ENCODE peak calls at places on chromosomes 3 and 15, in nine cellular contexts. One of them, this sample, is unnamed.
A peak's percentile ranks its signal among the peaks of the same experiment; 100 is the strongest.

GRCh38 chr3:19920401-19921075 is 13.5 kb downstream of the EFHB start:
- DNase-seq in Ammon's horn: no peak
- DNase-seq in stimulated activated CD4-positive, alpha-beta T cell treated with anti-CD3 and anti-CD28 coated beads, Interleukin-2, amount 100 ng/mL, for 48 hours: no peak
- DNase-seq in Calu3: no peak
- DNase-seq in amygdala: no peak
- DNase-seq in nephron progenitor cell: no peak
- DNase-seq in heart right ventricle: no peak
- DNase-seq in GM13976: no peak
- DNase-seq in OCI-LY7: no peak
- DNase-seq in this sample: no peak

GRCh38 chr3:37580237-37580636 is 281.4 kb upstream of the CTDSPL start:
- DNase-seq in Calu3: no peak
- DNase-seq in OCI-LY7: no peak
- DNase-seq in heart right ventricle: peak; percentile 59
- DNase-seq in GM13976: no peak
- DNase-seq in nephron progenitor cell: no peak
- DNase-seq in stimulated activated CD4-positive, alpha-beta T cell treated with anti-CD3 and anti-CD28 coated beads, Interleukin-2, amount 100 ng/mL, for 48 hours: no peak
- DNase-seq in amygdala: no peak
- DNase-seq in Ammon's horn: no peak
- DNase-seq in this sample: no peak

GRCh38 chr3:38454884-38455638 is 1.4 kb downstream of the ACVR2B start:
- DNase-seq in heart right ventricle: peak; percentile 76
- DNase-seq in Calu3: peak; percentile 83
- DNase-seq in amygdala: peak; percentile 56
- DNase-seq in stimulated activated CD4-positive, alpha-beta T cell treated with anti-CD3 and anti-CD28 coated beads, Interleukin-2, amount 100 ng/mL, for 48 hours: peak; percentile 24
- DNase-seq in GM13976: peak; percentile 63
- DNase-seq in Ammon's horn: peak; percentile 58
- DNase-seq in nephron progenitor cell: peak; percentile 92
- DNase-seq in OCI-LY7: peak; percentile 56
- DNase-seq in this sample: peak; percentile 38

GRCh38 chr3:10189557-10190374 is 25.0 kb downstream of the IRAK2 start:
- DNase-seq in nephron progenitor cell: no peak
- DNase-seq in heart right ventricle: peak; percentile 86
- DNase-seq in Calu3: peak; percentile 86
- DNase-seq in Ammon's horn: peak; percentile 97
- DNase-seq in stimulated activated CD4-positive, alpha-beta T cell treated with anti-CD3 and anti-CD28 coated beads, Interleukin-2, amount 100 ng/mL, for 48 hours: peak; percentile 16
- DNase-seq in OCI-LY7: peak; percentile 51
- DNase-seq in GM13976: no peak
- DNase-seq in amygdala: peak; percentile 79
- DNase-seq in this sample: peak; percentile 98

GRCh38 chr3:188780188-188781147 is 391.3 kb upstream of the TPRG1 start:
- DNase-seq in heart right ventricle: no peak
- DNase-seq in Ammon's horn: peak; percentile 56
- DNase-seq in GM13976: no peak
- DNase-seq in amygdala: no peak
- DNase-seq in nephron progenitor cell: no peak
- DNase-seq in Calu3: no peak
- DNase-seq in OCI-LY7: no peak
- DNase-seq in stimulated activated CD4-positive, alpha-beta T cell treated with anti-CD3 and anti-CD28 coated beads, Interleukin-2, amount 100 ng/mL, for 48 hours: no peak
- DNase-seq in this sample: peak; percentile 5

GRCh38 chr3:33250712-33251111 is 26.5 kb upstream of the FBXL2 start:
- DNase-seq in GM13976: no peak
- DNase-seq in heart right ventricle: no peak
- DNase-seq in amygdala: no peak
- DNase-seq in stimulated activated CD4-positive, alpha-beta T cell treated with anti-CD3 and anti-CD28 coated beads, Interleukin-2, amount 100 ng/mL, for 48 hours: no peak
- DNase-seq in Calu3: no peak
- DNase-seq in OCI-LY7: no peak
- DNase-seq in nephron progenitor cell: no peak
- DNase-seq in Ammon's horn: no peak
- DNase-seq in this sample: no peak

GRCh38 chr15:77980094-77980493 is 97.4 kb downstream of the TBC1D2B start:
- DNase-seq in Calu3: no peak
- DNase-seq in amygdala: no peak
- DNase-seq in GM13976: no peak
- DNase-seq in heart right ventricle: no peak
- DNase-seq in OCI-LY7: no peak
- DNase-seq in Ammon's horn: no peak
- DNase-seq in nephron progenitor cell: no peak
- DNase-seq in stimulated activated CD4-positive, alpha-beta T cell treated with anti-CD3 and anti-CD28 coated beads, Interleukin-2, amount 100 ng/mL, for 48 hours: no peak
- DNase-seq in this sample: no peak

GRCh38 chr3:20575153-20575552 is 389.1 kb upstream of the SGO1 start:
- DNase-seq in stimulated activated CD4-positive, alpha-beta T cell treated with anti-CD3 and anti-CD28 coated beads, Interleukin-2, amount 100 ng/mL, for 48 hours: no peak
- DNase-seq in GM13976: no peak
- DNase-seq in nephron progenitor cell: no peak
- DNase-seq in Calu3: no peak
- DNase-seq in amygdala: no peak
- DNase-seq in Ammon's horn: no peak
- DNase-seq in OCI-LY7: no peak
- DNase-seq in heart right ventricle: no peak
- DNase-seq in this sample: no peak

GRCh38 chr3:111903067-111903511 is 44.0 kb downstream of the PHLDB2 start:
- DNase-seq in GM13976: no peak
- DNase-seq in Calu3: peak; percentile 27
- DNase-seq in OCI-LY7: no peak
- DNase-seq in Ammon's horn: no peak
- DNase-seq in nephron progenitor cell: no peak
- DNase-seq in amygdala: no peak
- DNase-seq in heart right ventricle: no peak
- DNase-seq in stimulated activated CD4-positive, alpha-beta T cell treated with anti-CD3 and anti-CD28 coated beads, Interleukin-2, amount 100 ng/mL, for 48 hours: no peak
- DNase-seq in this sample: no peak

GRCh38 chr15:68620721-68621528 is 42.1 kb downstream of the CORO2B start:
- DNase-seq in Calu3: no peak
- DNase-seq in stimulated activated CD4-positive, alpha-beta T cell treated with anti-CD3 and anti-CD28 coated beads, Interleukin-2, amount 100 ng/mL, for 48 hours: no peak
- DNase-seq in amygdala: peak; percentile 80
- DNase-seq in GM13976: no peak
- DNase-seq in heart right ventricle: peak; percentile 82
- DNase-seq in Ammon's horn: peak; percentile 95
- DNase-seq in nephron progenitor cell: no peak
- DNase-seq in OCI-LY7: no peak
- DNase-seq in this sample: no peak

GRCh38 chr3:108239082-108239481 is 16.9 kb upstream of the IFT57 start:
- DNase-seq in nephron progenitor cell: no peak
- DNase-seq in GM13976: no peak
- DNase-seq in heart right ventricle: no peak
- DNase-seq in stimulated activated CD4-positive, alpha-beta T cell treated with anti-CD3 and anti-CD28 coated beads, Interleukin-2, amount 100 ng/mL, for 48 hours: no peak
- DNase-seq in Calu3: no peak
- DNase-seq in OCI-LY7: no peak
- DNase-seq in Ammon's horn: no peak
- DNase-seq in amygdala: no peak
- DNase-seq in this sample: no peak

GRCh38 chr15:89936793-89937265 is 24.1 kb upstream of the ARPIN start:
- DNase-seq in Ammon's horn: no peak
- DNase-seq in amygdala: no peak
- DNase-seq in OCI-LY7: no peak
- DNase-seq in heart right ventricle: no peak
- DNase-seq in nephron progenitor cell: no peak
- DNase-seq in stimulated activated CD4-positive, alpha-beta T cell treated with anti-CD3 and anti-CD28 coated beads, Interleukin-2, amount 100 ng/mL, for 48 hours: no peak
- DNase-seq in Calu3: no peak
- DNase-seq in GM13976: no peak
- DNase-seq in this sample: no peak

GRCh38 chr15:38623744-38624143 is 59.1 kb upstream of the RASGRP1 start:
- DNase-seq in heart right ventricle: peak; percentile 29
- DNase-seq in GM13976: no peak
- DNase-seq in nephron progenitor cell: no peak
- DNase-seq in OCI-LY7: no peak
- DNase-seq in Calu3: no peak
- DNase-seq in Ammon's horn: no peak
- DNase-seq in stimulated activated CD4-positive, alpha-beta T cell treated with anti-CD3 and anti-CD28 coated beads, Interleukin-2, amount 100 ng/mL, for 48 hours: no peak
- DNase-seq in amygdala: no peak
- DNase-seq in this sample: no peak

GRCh38 chr3:165669502-165669901 is 167.7 kb downstream of the BCHE start:
- DNase-seq in nephron progenitor cell: no peak
- DNase-seq in amygdala: no peak
- DNase-seq in GM13976: no peak
- DNase-seq in heart right ventricle: no peak
- DNase-seq in Ammon's horn: no peak
- DNase-seq in OCI-LY7: no peak
- DNase-seq in Calu3: no peak
- DNase-seq in stimulated activated CD4-positive, alpha-beta T cell treated with anti-CD3 and anti-CD28 coated beads, Interleukin-2, amount 100 ng/mL, for 48 hours: no peak
- DNase-seq in this sample: no peak

GRCh38 chr15:89912145-89912673 is 543 bp downstream of the ARPIN start:
- DNase-seq in nephron progenitor cell: peak; percentile 50
- DNase-seq in Ammon's horn: peak; percentile 31
- DNase-seq in amygdala: no peak
- DNase-seq in GM13976: no peak
- DNase-seq in Calu3: peak; percentile 51
- DNase-seq in stimulated activated CD4-positive, alpha-beta T cell treated with anti-CD3 and anti-CD28 coated beads, Interleukin-2, amount 100 ng/mL, for 48 hours: no peak
- DNase-seq in heart right ventricle: peak; percentile 23
- DNase-seq in OCI-LY7: no peak
- DNase-seq in this sample: no peak

GRCh38 chr15:42182976-42183375 is 25.1 kb downstream of the VPS39 start:
- DNase-seq in Ammon's horn: peak; percentile 45
- DNase-seq in amygdala: no peak
- DNase-seq in stimulated activated CD4-positive, alpha-beta T cell treated with anti-CD3 and anti-CD28 coated beads, Interleukin-2, amount 100 ng/mL, for 48 hours: no peak
- DNase-seq in nephron progenitor cell: no peak
- DNase-seq in Calu3: no peak
- DNase-seq in GM13976: no peak
- DNase-seq in heart right ventricle: no peak
- DNase-seq in OCI-LY7: no peak
- DNase-seq in this sample: no peak

GRCh38 chr3:115960799-115961198 is 337.5 kb downstream of the GAP43 start:
- DNase-seq in Ammon's horn: peak; percentile 74
- DNase-seq in stimulated activated CD4-positive, alpha-beta T cell treated with anti-CD3 and anti-CD28 coated beads, Interleukin-2, amount 100 ng/mL, for 48 hours: no peak
- DNase-seq in GM13976: peak; percentile 40
- DNase-seq in OCI-LY7: no peak
- DNase-seq in nephron progenitor cell: peak; percentile 53
- DNase-seq in Calu3: no peak
- DNase-seq in amygdala: peak; percentile 11
- DNase-seq in heart right ventricle: no peak
- DNase-seq in this sample: no peak

GRCh38 chr15:75339531-75340240 is 3.8 kb downstream of the COMMD4 start:
- DNase-seq in heart right ventricle: no peak
- DNase-seq in nephron progenitor cell: no peak
- DNase-seq in Calu3: no peak
- DNase-seq in amygdala: no peak
- DNase-seq in GM13976: no peak
- DNase-seq in OCI-LY7: no peak
- DNase-seq in stimulated activated CD4-positive, alpha-beta T cell treated with anti-CD3 and anti-CD28 coated beads, Interleukin-2, amount 100 ng/mL, for 48 hours: no peak
- DNase-seq in Ammon's horn: no peak
- DNase-seq in this sample: no peak

GRCh38 chr15:31486906-31487695 is 160.5 kb downstream of the KLF13 start:
- DNase-seq in amygdala: no peak
- DNase-seq in Calu3: no peak
- DNase-seq in nephron progenitor cell: no peak
- DNase-seq in stimulated activated CD4-positive, alpha-beta T cell treated with anti-CD3 and anti-CD28 coated beads, Interleukin-2, amount 100 ng/mL, for 48 hours: no peak
- DNase-seq in GM13976: no peak
- DNase-seq in OCI-LY7: no peak
- DNase-seq in Ammon's horn: no peak
- DNase-seq in heart right ventricle: no peak
- DNase-seq in this sample: no peak

GRCh38 chr3:126456766-126457388 is 18.8 kb downstream of the ZXDC start:
- DNase-seq in nephron progenitor cell: no peak
- DNase-seq in GM13976: no peak
- DNase-seq in heart right ventricle: no peak
- DNase-seq in OCI-LY7: no peak
- DNase-seq in Calu3: no peak
- DNase-seq in stimulated activated CD4-positive, alpha-beta T cell treated with anti-CD3 and anti-CD28 coated beads, Interleukin-2, amount 100 ng/mL, for 48 hours: no peak
- DNase-seq in Ammon's horn: no peak
- DNase-seq in amygdala: no peak
- DNase-seq in this sample: no peak

GRCh38 chr15:68417897-68418296 is 14.1 kb downstream of the ITGA11 start:
- DNase-seq in GM13976: no peak
- DNase-seq in heart right ventricle: no peak
- DNase-seq in Ammon's horn: peak; percentile 23
- DNase-seq in nephron progenitor cell: no peak
- DNase-seq in stimulated activated CD4-positive, alpha-beta T cell treated with anti-CD3 and anti-CD28 coated beads, Interleukin-2, amount 100 ng/mL, for 48 hours: no peak
- DNase-seq in amygdala: no peak
- DNase-seq in Calu3: no peak
- DNase-seq in OCI-LY7: no peak
- DNase-seq in this sample: no peak

GRCh38 chr15:80070840-80071239 is 11.4 kb downstream of the ZFAND6 start:
- DNase-seq in Calu3: no peak
- DNase-seq in OCI-LY7: peak; percentile 37
- DNase-seq in heart right ventricle: no peak
- DNase-seq in nephron progenitor cell: no peak
- DNase-seq in GM13976: no peak
- DNase-seq in Ammon's horn: peak; percentile 25
- DNase-seq in amygdala: no peak
- DNase-seq in stimulated activated CD4-positive, alpha-beta T cell treated with anti-CD3 and anti-CD28 coated beads, Interleukin-2, amount 100 ng/mL, for 48 hours: no peak
- DNase-seq in this sample: no peak

This sample was measured in Kasumi-1.